ENCODE peak calls at places on chromosomes 6 and 20, in nine cellular contexts. L is HFF-Myc, Q is amniotic stem cell, H is Right ventricle myocardium superior, B is T-cell, E is D341Med, N is GDM1, S is RWPE1, Y is transverse colon. M is an unnamed sample.

GRCh38 chr6:150651808-150652473 is 52.3 kb downstream of the PLEKHG1 start:
- DNase-seq in L (no peak), Q (no peak), H (no peak), B (no peak), E (no peak), N (no peak), S (no peak), Y (no peak), M (no peak)

GRCh38 chr6:108497883-108498282 is 62.8 kb upstream of the FOXO3 start:
- DNase-seq in L (peak), Q (no peak), H (no peak), B (no peak), E (peak), N (peak), S (peak), Y (peak), M (no peak)

GRCh38 chr6:6711832-6712231 is 123.3 kb downstream of the LY86 start:
- DNase-seq in L (no peak), Q (no peak), H (no peak), B (no peak), E (no peak), N (peak), S (no peak), Y (no peak), M (peak)

GRCh38 chr20:56778765-56779195 is 149.7 kb downstream of the TFAP2C start:
- DNase-seq in L (peak), Q (no peak), H (peak), B (no peak), E (no peak), N (no peak), S (no peak), Y (no peak), M (no peak)

GRCh38 chr6:98827295-98828159 is 6.8 kb upstream of the POU3F2 start:
- DNase-seq in L (no peak), Q (no peak), H (peak), B (no peak), E (no peak), N (no peak), S (no peak), Y (no peak), M (no peak)

GRCh38 chr6:7219310-7219709 is 93.7 kb downstream of the SSR1 start:
- DNase-seq in L (no peak), Q (no peak), H (peak), B (no peak), E (no peak), N (peak), S (no peak), Y (peak), M (no peak)

GRCh38 chr6:119172813-119173212 is 94.3 kb upstream of the FAM184A start:
- DNase-seq in L (peak), Q (no peak), H (no peak), B (no peak), E (no peak), N (no peak), S (peak), Y (no peak), M (no peak)

GRCh38 chr6:44022671-44023352 is 104.4 kb downstream of the MRPL14 start:
- DNase-seq in L (no peak), Q (no peak), H (no peak), B (no peak), E (no peak), N (no peak), S (no peak), Y (no peak), M (no peak)

GRCh38 chr6:31400467-31401289 is 2.7 kb upstream of the MICA start:
- DNase-seq in L (no peak), Q (no peak), H (peak), B (peak), E (no peak), N (peak), S (peak), Y (peak), M (peak)

GRCh38 chr20:11302436-11302835 is 615.3 kb upstream of the BTBD3 start:
- DNase-seq in L (no peak), Q (no peak), H (no peak), B (no peak), E (no peak), N (no peak), S (no peak), Y (no peak), M (no peak)

GRCh38 chr20:45470939-45471338 is 1.4 kb downstream of the WFDC2 start:
- DNase-seq in L (no peak), Q (no peak), H (no peak), B (no peak), E (no peak), N (no peak), S (no peak), Y (no peak), M (no peak)

GRCh38 chr20:44324343-44324742 is 12.5 kb upstream of the R3HDML start:
- DNase-seq in L (no peak), Q (no peak), H (no peak), B (no peak), E (no peak), N (no peak), S (no peak), Y (peak), M (no peak)

GRCh38 chr6:167760979-167761793 is 65.5 kb upstream of the AFDN start:
- DNase-seq in L (no peak), Q (no peak), H (peak), B (no peak), E (no peak), N (no peak), S (no peak), Y (no peak), M (no peak)

GRCh38 chr20:16206817-16207216 is 366.4 kb downstream of the KIF16B start:
- DNase-seq in L (no peak), Q (no peak), H (no peak), B (no peak), E (no peak), N (no peak), S (no peak), Y (no peak), M (no peak)

GRCh38 chr20:47272893-47273590 is 83.5 kb downstream of the ZMYND8 start:
- DNase-seq in L (no peak), Q (peak), H (no peak), B (peak), E (peak), N (peak), S (peak), Y (peak), M (peak)

GRCh38 chr6:87772597-87773530 is 70.8 kb upstream of the AKIRIN2 start:
- DNase-seq in L (peak), Q (no peak), H (no peak), B (no peak), E (no peak), N (no peak), S (no peak), Y (no peak), M (no peak)

GRCh38 chr6:110522427-110522826 is 46.0 kb upstream of the SLC22A16 start:
- DNase-seq in L (no peak), Q (no peak), H (no peak), B (no peak), E (no peak), N (no peak), S (no peak), Y (no peak), M (no peak)

GRCh38 chr6:57329933-57330332 is 12.5 kb downstream of the PRIM2 start:
- DNase-seq in L (no peak), Q (no peak), H (no peak), B (no peak), E (no peak), N (no peak), S (no peak), Y (no peak), M (no peak)

GRCh38 chr20:62476074-62476838 is 461 bp upstream of the GATA5 start:
- DNase-seq in L (no peak), Q (no peak), H (peak), B (no peak), E (peak), N (no peak), S (no peak), Y (no peak), M (no peak)

GRCh38 chr20:32028647-32029372 is 18.6 kb downstream of the CCM2L start:
- DNase-seq in L (no peak), Q (no peak), H (no peak), B (no peak), E (peak), N (no peak), S (no peak), Y (no peak), M (no peak)

GRCh38 chr6:168162366-168162765 is 83.4 kb upstream of the FRMD1 start:
- DNase-seq in L (no peak), Q (no peak), H (no peak), B (no peak), E (no peak), N (no peak), S (no peak), Y (peak), M (no peak)

GRCh38 chr6:134049586-134049985 is 2.8 kb downstream of the SLC2A12 start:
- DNase-seq in L (no peak), Q (no peak), H (no peak), B (no peak), E (no peak), N (no peak), S (no peak), Y (no peak), M (no peak)

GRCh38 chr6:125104425-125104824 is 49.1 kb upstream of the TPD52L1 start:
- DNase-seq in L (peak), Q (no peak), H (no peak), B (no peak), E (no peak), N (no peak), S (no peak), Y (no peak), M (no peak)

GRCh38 chr20:62880147-62880934 is 18.7 kb upstream of the TCFL5 start:
- DNase-seq in L (no peak), Q (no peak), H (no peak), B (no peak), E (peak), N (no peak), S (no peak), Y (no peak), M (no peak)

GRCh38 chr20:58684291-58684690 is 8.3 kb upstream of the NPEPL1 start:
- DNase-seq in L (no peak), Q (no peak), H (no peak), B (no peak), E (no peak), N (no peak), S (no peak), Y (no peak), M (no peak)

GRCh38 chr6:111564482-111564945 is 41.2 kb downstream of the TRAF3IP2 start:
- DNase-seq in L (peak), Q (no peak), H (no peak), B (no peak), E (peak), N (peak), S (no peak), Y (no peak), M (no peak)

GRCh38 chr6:52612336-52613096 is 35.7 kb upstream of the TRAM2 start:
- DNase-seq in L (peak), Q (no peak), H (no peak), B (no peak), E (no peak), N (no peak), S (no peak), Y (no peak), M (no peak)